ENCODE peak calls at places on chromosomes 2 and 18, in five cellular contexts. D, T, C, I and A are unnamed samples.

GRCh38 chr18:46569211-46569610 is 87.8 kb downstream of the LOXHD1 start:
- DNase-seq in D (no peak), T (no peak), C (no peak), I (no peak), A (no peak)

GRCh38 chr2:228417966-228418365 is 236.5 kb upstream of the SPHKAP start:
- DNase-seq in C (no peak), T (no peak), D (no peak), I (no peak), A (peak)

GRCh38 chr2:181120625-181121024 is 140.2 kb downstream of the UBE2E3 start:
- DNase-seq in I (no peak), C (no peak), D (no peak), T (peak), A (no peak)

GRCh38 chr18:26470011-26470637 is 78.2 kb downstream of the KCTD1 start:
- DNase-seq in D (no peak), T (no peak), C (no peak), I (no peak), A (no peak)

GRCh38 chr2:36352024-36352398 is 3.6 kb upstream of the CRIM1 start:
- DNase-seq in C (peak), D (peak), T (no peak), I (no peak), A (no peak)

GRCh38 chr2:38203455-38203810 is 127.5 kb upstream of the CYP1B1 start:
- DNase-seq in C (no peak), I (no peak), T (no peak), D (no peak), A (no peak)

GRCh38 chr18:79486356-79487197 is 90.8 kb downstream of the NFATC1 start:
- DNase-seq in C (no peak), D (no peak), T (no peak), I (peak), A (no peak)

GRCh38 chr2:238418999-238419546 is 7.7 kb upstream of the ASB1 start:
- DNase-seq in D (no peak), T (no peak), C (no peak), I (no peak), A (no peak)

GRCh38 chr2:58098254-58099096 is 51.9 kb downstream of the VRK2 start:
- DNase-seq in T (no peak), I (no peak), C (no peak), D (no peak), A (no peak)

GRCh38 chr2:203842373-203842772 is 25.2 kb upstream of the CTLA4 start:
- DNase-seq in C (no peak), T (no peak), I (no peak), D (no peak), A (no peak)

GRCh38 chr2:15941970-15942710 is 1.8 kb downstream of the MYCN start:
- DNase-seq in T (no peak), D (no peak), C (peak), I (no peak), A (no peak)

GRCh38 chr2:26541401-26542193 is 63.7 kb upstream of the OTOF start:
- DNase-seq in C (no peak), T (no peak), D (no peak), I (peak), A (no peak)

GRCh38 chr2:147844691-147845607 is at the start of gene ACVR2A:
- DNase-seq in I (peak), D (peak), T (no peak), C (peak), A (no peak)

GRCh38 chr18:45441110-45441842 is 174.0 kb upstream of the SLC14A2 start:
- DNase-seq in T (no peak), C (no peak), I (no peak), D (peak), A (no peak)

GRCh38 chr2:117607202-117607601 is 207.3 kb upstream of the DDX18 start:
- DNase-seq in C (no peak), I (no peak), T (no peak), D (no peak), A (no peak)

GRCh38 chr2:37637122-37637875 is 34.1 kb downstream of the CDC42EP3 start:
- DNase-seq in T (no peak), C (peak), I (no peak), D (no peak), A (no peak)

GRCh38 chr2:161604901-161605300 is 19.3 kb upstream of the SLC4A10 start:
- DNase-seq in T (no peak), I (no peak), C (no peak), D (no peak), A (no peak)

GRCh38 chr2:180747728-180748127 is 232.7 kb upstream of the UBE2E3 start:
- DNase-seq in T (no peak), C (no peak), D (no peak), I (no peak), A (peak)

GRCh38 chr18:48555465-48555995 is 16.7 kb downstream of the CTIF start:
- DNase-seq in I (peak), C (no peak), D (no peak), T (no peak), A (no peak)

GRCh38 chr2:13698847-13699246 is 933.7 kb upstream of the LRATD1 start:
- DNase-seq in I (no peak), D (no peak), T (no peak), C (no peak), A (no peak)

GRCh38 chr2:86746903-86747302 is 26.8 kb downstream of the RMND5A start:
- DNase-seq in C (no peak), T (no peak), D (no peak), I (no peak), A (no peak)

GRCh38 chr18:33670052-33670451 is 92.0 kb downstream of the ASXL3 start:
- DNase-seq in C (no peak), D (no peak), I (no peak), T (no peak), A (no peak)

GRCh38 chr18:2302628-2303516 is 268.4 kb downstream of the METTL4 start:
- DNase-seq in I (no peak), D (peak), C (peak), T (no peak), A (peak)

GRCh38 chr2:64644240-64645013 is 9.3 kb downstream of the SERTAD2 start:
- DNase-seq in D (peak), I (peak), T (peak), C (peak), A (no peak)

GRCh38 chr2:112463256-112463655 is 18.7 kb upstream of the TTL start:
- DNase-seq in C (no peak), D (no peak), I (no peak), T (no peak), A (no peak)

GRCh38 chr2:112462178-112462577 is 19.8 kb upstream of the TTL start:
- DNase-seq in T (no peak), I (no peak), D (no peak), C (no peak), A (no peak)

GRCh38 chr2:112465373-112465772 is 16.6 kb upstream of the TTL start:
- DNase-seq in C (no peak), I (no peak), T (no peak), D (peak), A (no peak)
- TF ChIP-seq CTCF in C (no peak), I (no peak), T (peak), D (peak), A (peak)

GRCh38 chr18:55422456-55423185 is 165.4 kb downstream of the TCF4 start:
- DNase-seq in C (no peak), I (peak), T (no peak), D (peak), A (no peak)
- H3K4me3 ChIP-seq in C (no peak), I (peak), T (peak), D (peak), A (no peak)

GRCh38 chr2:232636788-232637420 is 3.5 kb downstream of the EFHD1 start:
- DNase-seq in D (no peak), C (no peak), I (no peak), T (no peak), A (no peak)
- TF ChIP-seq CTCF in D (no peak), C (no peak), I (no peak), T (no peak), A (no peak)

GRCh38 chr2:120231564-120231973 is 8.4 kb upstream of the TMEM185B start:
- DNase-seq in C (no peak), I (no peak), T (no peak), D (no peak), A (no peak)
- H3K4me3 ChIP-seq in C (no peak), I (peak), T (no peak), D (no peak), A (no peak)

GRCh38 chr2:178529194-178529593 is 48.9 kb downstream of the PLEKHA3 start:
- DNase-seq in C (no peak), I (no peak), T (no peak), D (no peak), A (no peak)

GRCh38 chr2:178530128-178530527 is 49.9 kb downstream of the PLEKHA3 start:
- DNase-seq in T (no peak), C (no peak), I (no peak), D (no peak), A (no peak)

GRCh38 chr2:178530625-178531142 is 50.4 kb downstream of the PLEKHA3 start:
- DNase-seq in D (no peak), T (no peak), I (no peak), C (no peak), A (no peak)

GRCh38 chr2:178527592-178527991 is 47.3 kb downstream of the PLEKHA3 start:
- DNase-seq in C (no peak), D (no peak), I (no peak), T (no peak), A (no peak)

GRCh38 chr2:178528647-178529046 is 48.4 kb downstream of the PLEKHA3 start:
- DNase-seq in T (no peak), D (no peak), I (no peak), C (no peak), A (no peak)
- TF ChIP-seq CTCF in T (no peak), D (no peak), I (no peak), C (no peak), A (no peak)

GRCh38 chr2:72144412-72144745 is 3.3 kb downstream of the CYP26B1 start:
- DNase-seq in I (peak), T (no peak), C (no peak), D (no peak), A (no peak)

GRCh38 chr2:72147303-72147970 is at the start of gene CYP26B1:
- DNase-seq in I (peak), C (no peak), D (no peak), T (no peak), A (no peak)

GRCh38 chr2:72144746-72145657 is 2.7 kb downstream of the CYP26B1 start:
- DNase-seq in D (no peak), I (peak), T (no peak), C (peak), A (no peak)

GRCh38 chr2:72146357-72147302 is 1.0 kb downstream of the CYP26B1 start:
- DNase-seq in T (no peak), D (no peak), C (no peak), I (peak), A (no peak)

DNA sequence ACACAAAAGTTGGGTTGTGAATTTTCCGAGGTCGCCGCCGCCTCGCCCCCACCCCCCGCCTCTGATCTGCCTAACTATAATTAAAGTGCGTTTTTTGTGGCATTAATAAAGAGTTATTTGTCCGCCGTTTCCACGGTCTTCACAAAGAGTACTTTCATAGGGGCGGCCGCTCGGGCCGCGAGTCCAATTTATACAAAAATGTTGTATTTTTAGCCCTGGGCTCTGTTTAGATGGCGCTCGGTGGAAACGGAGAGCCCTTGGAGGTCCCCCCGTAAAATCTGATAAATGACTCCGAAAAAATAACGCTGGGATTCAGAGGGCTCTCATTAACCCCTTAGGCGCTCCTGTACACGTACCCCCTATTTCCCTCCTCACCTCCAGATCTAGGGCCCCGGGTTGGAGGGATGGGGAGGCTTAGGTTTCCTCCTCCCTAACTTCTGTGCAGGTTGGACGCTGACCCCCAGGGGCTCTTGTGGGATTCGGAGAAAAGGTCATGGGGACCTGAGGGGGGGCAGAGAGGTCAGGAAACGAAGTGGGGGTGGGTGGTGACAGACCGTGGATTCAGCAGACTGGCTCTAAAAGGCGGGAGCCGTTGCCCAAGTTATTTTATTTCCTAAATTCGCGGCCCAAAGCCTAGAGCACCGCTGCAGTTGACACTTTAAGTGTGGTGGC is 1.9 kb downstream of the CYP26B1 start:
- DNase-seq in I (peak), D (no peak), C (no peak), T (no peak), A (no peak)
- H3K4me3 ChIP-seq in I (peak), D (peak), C (peak), T (no peak), A (no peak)

GRCh38 chr18:50042611-50043010 is 152.3 kb downstream of the MYO5B start:
- DNase-seq in T (no peak), C (no peak), I (no peak), D (no peak), A (no peak)

GRCh38 chr18:50039736-50040135 is 155.2 kb downstream of the MYO5B start:
- DNase-seq in T (no peak), I (no peak), D (no peak), C (no peak), A (no peak)

GRCh38 chr18:50038448-50038847 is 156.5 kb downstream of the MYO5B start:
- DNase-seq in I (no peak), D (peak), T (no peak), C (no peak), A (no peak)

GRCh38 chr18:50045126-50045525 is 149.8 kb downstream of the MYO5B start:
- DNase-seq in T (no peak), D (no peak), C (no peak), I (no peak), A (no peak)

GRCh38 chr18:50044402-50044801 is 150.5 kb downstream of the MYO5B start:
- DNase-seq in I (no peak), C (no peak), T (no peak), D (no peak), A (no peak)
- TF ChIP-seq CTCF in I (no peak), C (no peak), T (no peak), D (no peak), A (peak)

GRCh38 chr18:31877900-31878299 is 65.0 kb downstream of the TRAPPC8 start:
- DNase-seq in D (no peak), I (no peak), T (no peak), C (no peak), A (no peak)

GRCh38 chr18:31875301-31875700 is 67.6 kb downstream of the TRAPPC8 start:
- DNase-seq in T (no peak), I (no peak), C (no peak), D (no peak), A (no peak)

GRCh38 chr18:31878358-31878757 is 64.6 kb downstream of the TRAPPC8 start:
- DNase-seq in D (no peak), I (no peak), C (no peak), T (no peak), A (no peak)

GRCh38 chr18:31880186-31880898 is 62.6 kb downstream of the TRAPPC8 start:
- DNase-seq in C (no peak), I (no peak), D (no peak), T (no peak), A (no peak)

GRCh38 chr18:31876707-31877106 is 66.2 kb downstream of the TRAPPC8 start:
- DNase-seq in T (no peak), I (no peak), D (no peak), C (no peak), A (no peak)
- H3K4me3 ChIP-seq in T (no peak), I (no peak), D (no peak), C (no peak), A (no peak)

GRCh38 chr2:68643874-68644485 is 601 bp downstream of the PROKR1 start:
- DNase-seq in D (no peak), I (no peak), C (no peak), T (no peak), A (no peak)
- TF ChIP-seq CTCF in D (no peak), I (no peak), C (no peak), T (no peak), A (no peak)

GRCh38 chr2:241128266-241128665 is 21.0 kb downstream of the PASK start:
- DNase-seq in C (no peak), T (no peak), D (no peak), I (peak), A (no peak)

GRCh38 chr2:241125626-241126025 is 23.5 kb upstream of the MTERF4 start:
- DNase-seq in T (no peak), C (no peak), I (peak), D (no peak), A (no peak)

GRCh38 chr2:241126771-241127202 is 22.5 kb downstream of the PASK start:
- DNase-seq in C (no peak), D (no peak), I (peak), T (no peak), A (no peak)

GRCh38 chr2:241123816-241124536 is 21.9 kb upstream of the MTERF4 start:
- DNase-seq in D (no peak), C (no peak), T (no peak), I (peak), A (no peak)

DNA sequence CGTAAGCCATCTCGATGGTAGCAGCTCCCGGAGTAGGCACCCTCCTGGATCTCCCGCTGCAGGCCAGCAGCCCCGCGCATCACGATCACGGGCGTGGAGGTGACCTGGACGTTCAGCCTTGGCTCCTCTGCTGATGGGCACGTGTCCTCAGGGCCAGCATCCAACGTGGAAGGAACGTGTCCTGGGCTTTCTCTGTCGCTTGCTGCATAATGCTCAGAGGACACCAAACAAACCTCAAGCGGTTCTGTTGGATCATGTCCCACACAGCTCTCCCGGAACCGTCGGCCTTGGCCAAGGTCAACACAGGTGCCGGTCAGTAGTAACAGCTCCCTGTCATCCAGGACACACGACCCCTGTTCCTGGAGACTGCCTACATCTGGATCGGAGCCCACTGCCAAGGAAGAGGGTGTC is 23.1 kb downstream of the PASK start:
- DNase-seq in C (no peak), I (peak), T (no peak), D (no peak), A (no peak)
- H3K4me3 ChIP-seq in C (no peak), I (no peak), T (no peak), D (no peak), A (no peak)